ENCODE peak calls at places on chromosome 4, in five cellular contexts. K is mucosa of descending colon; B is fibroblast of lung; W is left ventricle myocardium inferior; R is CD8-positive, alpha-beta T cell. P is an unnamed sample.

GRCh38 chr4:95264843-95265242 is 283.9 kb downstream of the UNC5C start:
- DNase-seq in K (no peak), B (no peak), W (no peak), R (no peak), P (no peak)

GRCh38 chr4:47704693-47705325 is 133.1 kb downstream of the CORIN start:
- DNase-seq in K (peak; percentile 21), B (peak; percentile 51), W (peak; percentile 37), R (no peak), P (no peak)

GRCh38 chr4:168880087-168880675 is 129.9 kb downstream of the CBR4 start:
- DNase-seq in K (no peak), B (peak; percentile 36), W (no peak), R (no peak), P (no peak)

GRCh38 chr4:164815711-164816110 is 61.3 kb upstream of the APELA start:
- DNase-seq in K (no peak), B (no peak), W (no peak), R (no peak), P (no peak)

GRCh38 chr4:26226978-26227377 is 93.8 kb upstream of the RBPJ start:
- DNase-seq in K (no peak), B (no peak), W (no peak), R (no peak), P (no peak)

GRCh38 chr4:94334962-94335361 is 7.7 kb downstream of the HPGDS start:
- DNase-seq in K (no peak), B (no peak), W (no peak), R (no peak), P (no peak)

GRCh38 chr4:38805530-38806145 is 1.0 kb upstream of the TLR1 start:
- DNase-seq in K (peak; percentile 31), B (no peak), W (peak; percentile 17), R (no peak), P (no peak)

GRCh38 chr4:152165146-152165545 is 370.7 kb downstream of the FBXW7 start:
- DNase-seq in K (no peak), B (no peak), W (no peak), R (no peak), P (no peak)

GRCh38 chr4:25928320-25928955 is 14.4 kb downstream of the SMIM20 start:
- DNase-seq in K (no peak), B (no peak), W (no peak), R (no peak), P (no peak)

GRCh38 chr4:74219241-74219640 is 61.3 kb downstream of the MTHFD2L start:
- DNase-seq in K (no peak), B (no peak), W (no peak), R (no peak), P (no peak)

GRCh38 chr4:98374643-98375042 is 113.5 kb downstream of the RAP1GDS1 start:
- DNase-seq in K (no peak), B (peak; percentile 58), W (peak; percentile 17), R (no peak), P (no peak)

GRCh38 chr4:107083-107443 is 17.2 kb upstream of the ZNF718 start:
- DNase-seq in K (no peak), B (no peak), W (no peak), R (no peak), P (no peak)

GRCh38 chr4:26076000-26076587 is 162.1 kb downstream of the SMIM20 start:
- DNase-seq in K (no peak), B (peak; percentile 47), W (no peak), R (no peak), P (no peak)

GRCh38 chr4:183905593-183906485 is 732 bp downstream of the STOX2 start:
- DNase-seq in K (peak; percentile 32), B (peak; percentile 47), W (peak; percentile 44), R (no peak), P (no peak)

GRCh38 chr4:94446386-94446785 is 5.4 kb upstream of the PDLIM5 start:
- DNase-seq in K (no peak), B (peak; percentile 93), W (no peak), R (no peak), P (no peak)

GRCh38 chr4:13455411-13455810 is 28.7 kb downstream of the RAB28 start:
- DNase-seq in K (no peak), B (no peak), W (no peak), R (no peak), P (no peak)

GRCh38 chr4:181189751-181190150 is 1053.5 kb upstream of the TENM3 start:
- DNase-seq in K (no peak), B (no peak), W (no peak), R (no peak), P (no peak)

GRCh38 chr4:8506373-8507250 is 66.0 kb downstream of the TRMT44 start:
- DNase-seq in K (peak; percentile 27), B (peak; percentile 18), W (peak; percentile 51), R (no peak), P (no peak)

GRCh38 chr4:89653012-89653411 is 183.9 kb downstream of the SNCA start:
- DNase-seq in K (no peak), B (no peak), W (no peak), R (no peak), P (no peak)

GRCh38 chr4:169993531-169993930 is 32.7 kb downstream of the MFAP3L start:
- DNase-seq in K (no peak), B (no peak), W (no peak), R (no peak), P (no peak)

GRCh38 chr4:36638273-36638811 is 356.9 kb downstream of the DTHD1 start:
- DNase-seq in K (no peak), B (no peak), W (no peak), R (no peak), P (no peak)

DNA sequence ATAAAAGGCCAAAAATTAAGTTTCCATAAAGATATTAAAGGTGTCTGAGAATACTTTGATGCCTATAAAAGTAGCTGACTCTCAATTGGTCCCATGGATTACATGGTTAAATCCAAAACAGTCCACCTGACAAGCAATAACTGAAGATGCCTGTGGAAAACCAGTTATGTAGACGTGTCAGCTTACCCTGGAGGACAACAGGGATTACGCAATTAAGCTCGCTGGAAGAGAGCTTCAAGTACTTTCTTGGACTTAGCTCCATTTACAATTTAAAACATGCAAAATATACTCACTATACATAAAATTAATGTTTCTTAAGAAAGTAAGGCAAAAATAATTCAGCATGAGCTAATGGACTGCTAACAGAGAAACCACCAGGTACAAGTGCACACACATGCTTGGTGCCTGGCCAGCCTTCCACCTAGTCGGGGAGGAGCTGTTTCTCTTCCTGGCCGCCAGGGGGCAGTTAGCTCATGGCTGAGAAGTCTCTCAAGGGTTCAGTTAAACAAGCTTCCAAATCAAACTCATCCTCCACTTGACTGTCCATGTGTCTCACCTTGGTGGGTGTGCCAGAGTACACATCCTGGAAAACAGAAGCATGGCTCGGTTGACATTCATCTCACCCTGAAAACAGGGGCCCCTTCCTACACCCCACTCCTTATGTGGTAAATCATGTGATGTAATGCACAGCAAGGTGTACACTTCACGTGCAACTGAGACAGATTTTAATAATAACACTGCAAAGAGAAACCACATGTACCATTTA is 9.2 kb upstream of the FAM53A start:
- DNase-seq in K (peak; percentile 67), B (peak; percentile 81), W (peak; percentile 58), R (peak; percentile 82), P (peak; percentile 83)
- H3K36me3 ChIP-seq in K (no peaks in the 10 kb centered on the region), B (peaks cover 25% of the 10 kb centered on the region), W (peaks cover 76% of the 10 kb centered on the region), R (peaks cover 26% of the 10 kb centered on the region), P (peaks cover 77% of the 10 kb centered on the region)

GRCh38 chr4:107719927-107720722 is at the start of gene PAPSS1:
- DNase-seq in K (peak; percentile 99), B (peak; percentile 96), W (peak; percentile 96), R (peak; percentile 96), P (peak; percentile 99)
- TF ChIP-seq CTCF in K (no peak), B (no peak), W (no peak), R (no peak), P (no peak)

GRCh38 chr4:173371292-173372192 is 788 bp downstream of the SAP30 start:
- DNase-seq in K (peak; percentile 74), B (peak; percentile 74), W (peak; percentile 79), R (peak; percentile 36), P (peak; percentile 78)

GRCh38 chr4:173370477-173371291 is at the start of gene SAP30:
- DNase-seq in K (peak; percentile 98), B (peak; percentile 99), W (peak; percentile 99), R (peak; percentile 97), P (peak; percentile 98)

GRCh38 chr4:173367285-173367684 is 3.5 kb upstream of the SAP30 start:
- DNase-seq in K (no peak), B (peak; percentile 9), W (no peak), R (no peak), P (no peak)

GRCh38 chr4:173367946-173368345 is 2.8 kb upstream of the SAP30 start:
- DNase-seq in K (no peak), B (peak; percentile 36), W (no peak), R (no peak), P (no peak)

DNA sequence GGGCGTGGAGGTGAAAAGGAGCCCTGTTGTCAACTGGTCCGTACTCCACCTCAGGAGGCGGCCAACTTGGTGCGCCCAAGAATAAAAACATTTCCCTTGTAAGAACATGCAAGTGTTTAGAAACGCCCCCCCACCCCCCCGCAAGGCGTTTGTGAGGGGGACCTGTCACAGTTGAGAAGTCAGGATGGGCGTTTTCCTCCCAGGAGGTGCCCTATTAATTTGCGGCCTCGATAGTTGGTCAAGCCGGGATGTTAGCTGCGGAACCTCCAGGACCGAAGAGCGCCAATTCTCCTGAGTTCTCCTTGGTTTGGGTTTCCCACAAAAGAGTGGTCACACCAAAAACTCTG is 651 bp upstream of the SAP30 start:
- DNase-seq in K (no peak), B (no peak), W (peak; percentile 72), R (peak; percentile 60), P (peak; percentile 66)
- H3K4me1 ChIP-seq in K (peaks cover 8% of the 10 kb centered on the region), B (peaks cover 2% of the 10 kb centered on the region), W (peaks cover 79% of the 10 kb centered on the region), R (peaks cover 15% of the 10 kb centered on the region), P (peaks cover 20% of the 10 kb centered on the region)

DNA sequence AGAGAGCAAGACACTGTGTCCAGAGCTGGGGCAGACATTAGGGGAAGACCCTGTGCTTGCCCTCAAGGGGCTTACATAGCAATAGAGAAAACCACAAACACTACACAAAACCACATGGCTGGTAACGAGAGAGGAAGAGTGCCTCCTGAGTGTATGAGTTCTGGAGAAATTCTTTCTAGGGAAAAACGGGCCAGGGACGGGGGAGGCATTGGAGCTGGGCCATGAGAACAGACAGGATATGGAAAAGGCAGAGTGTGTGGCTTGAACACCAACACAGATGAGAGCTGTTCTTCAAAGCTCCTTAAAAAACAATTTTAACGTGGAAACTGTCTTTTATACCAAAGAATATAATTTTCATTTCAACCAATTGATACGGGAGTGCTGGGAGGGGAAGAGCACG is 42.7 kb downstream of the RASGEF1B start:
- DNase-seq in K (no peak), B (no peak), W (no peak), R (no peak), P (no peak)
- H3K36me3 ChIP-seq in K (no peaks in the 10 kb centered on the region), B (no peaks in the 10 kb centered on the region), W (peaks cover 54% of the 10 kb centered on the region), R (peaks cover 11% of the 10 kb centered on the region), P (peaks cover 74% of the 10 kb centered on the region)

GRCh38 chr4:185893500-185893899 is 81.5 kb upstream of the SORBS2 start:
- DNase-seq in K (no peak), B (no peak), W (no peak), R (no peak), P (no peak)

GRCh38 chr4:185889566-185889965 is 77.6 kb upstream of the SORBS2 start:
- DNase-seq in K (no peak), B (no peak), W (no peak), R (no peak), P (no peak)

GRCh38 chr4:185890196-185890595 is 78.2 kb upstream of the SORBS2 start:
- DNase-seq in K (no peak), B (no peak), W (no peak), R (no peak), P (no peak)

GRCh38 chr4:185894481-185894880 is 82.5 kb upstream of the SORBS2 start:
- DNase-seq in K (no peak), B (no peak), W (no peak), R (no peak), P (no peak)

GRCh38 chr4:185892165-185892564 is 80.2 kb upstream of the SORBS2 start:
- DNase-seq in K (no peak), B (no peak), W (no peak), R (no peak), P (no peak)
- TF ChIP-seq CTCF in K (no peak), B (no peak), W (no peak), R (no peak), P (peak; percentile 67)

P was measured in Peyer's patch.